ENCODE peak calls at places on chromosomes 7 and 10, in eight cellular contexts. F is naive B cell, J is NCI-H774, Z is PC-3, K is fibroblast of the conjunctiva, W is GM12865, L is germinal center, T is AG09319. P is an unnamed sample.

GRCh38 chr10:62437696-62438095 is 63.5 kb downstream of the ZNF365 start:
- DNase-seq in L (peak; percentile 43), J (peak; percentile 39), F (peak; percentile 73), Z (peak; percentile 100), W (peak; percentile 70), K (peak; percentile 56), T (peak; percentile 49), P (no peak)

GRCh38 chr7:66198956-66199355 is 6.2 kb upstream of the TPST1 start:
- DNase-seq in T (no peak), Z (no peak), K (no peak), F (no peak), J (no peak), L (no peak), W (no peak), P (no peak)

GRCh38 chr7:134691820-134692705 is 45.4 kb downstream of the BPGM start:
- DNase-seq in J (no peak), L (no peak), T (peak; percentile 49), Z (peak; percentile 23), W (no peak), K (peak; percentile 51), F (no peak), P (no peak)

GRCh38 chr7:108307246-108307982 is 148.8 kb downstream of the NRCAM start:
- DNase-seq in F (no peak), W (no peak), K (no peak), Z (no peak), J (no peak), T (no peak), L (no peak), P (no peak)

GRCh38 chr7:142303650-142304049 is 45.8 kb upstream of the PRSS58 start:
- DNase-seq in T (no peak), Z (peak; percentile 37), K (no peak), F (no peak), J (no peak), W (peak; percentile 20), L (peak; percentile 21), P (no peak)

GRCh38 chr7:156523447-156524048 is 117.0 kb upstream of the RNF32 start:
- DNase-seq in Z (no peak), F (no peak), J (no peak), K (no peak), T (no peak), W (no peak), L (no peak), P (no peak)

GRCh38 chr7:105387621-105388372 is 924 bp downstream of the SRPK2 start:
- DNase-seq in F (peak; percentile 63), K (no peak), J (peak; percentile 27), W (peak; percentile 59), T (peak; percentile 4), L (peak; percentile 58), Z (peak; percentile 55), P (peak; percentile 29)

GRCh38 chr7:152035807-152036206 is 10.3 kb downstream of the GALNT11 start:
- DNase-seq in J (no peak), T (no peak), F (no peak), L (no peak), W (no peak), K (no peak), Z (no peak), P (no peak)

GRCh38 chr7:46811529-46811928 is 770.4 kb downstream of the TNS3 start:
- DNase-seq in W (no peak), F (no peak), K (peak; percentile 91), J (no peak), Z (peak; percentile 59), L (no peak), T (peak; percentile 67), P (no peak)

P was measured in GF-D8.